ENCODE peak calls at places on chromosomes 4 and X, in six cellular contexts. E is hippocampal formation, K is left lung, H is fibroblast of lung, I is germinal center, O is Calu3. C is an unnamed sample.

GRCh38 chr4:2068566-2068965 is 9.4 kb downstream of the NAT8L start:
- DNase-seq in O (no peak), I (no peak), K (peak), E (no peak), H (no peak), C (no peak)

GRCh38 chrX:11509786-11510185 is 155.9 kb downstream of the ARHGAP6 start:
- DNase-seq in E (no peak), I (no peak), O (no peak), H (peak), K (no peak), C (no peak)

GRCh38 chr4:86909945-86910344 is 17.7 kb upstream of the C4orf36 start:
- DNase-seq in I (no peak), O (no peak), H (no peak), K (no peak), E (no peak), C (no peak)

GRCh38 chr4:81058621-81059020 is 28.1 kb downstream of the BMP3 start:
- DNase-seq in K (no peak), O (no peak), H (no peak), E (no peak), I (no peak), C (no peak)

GRCh38 chr4:89572224-89572858 is 264.6 kb downstream of the SNCA start:
- DNase-seq in O (no peak), E (no peak), I (no peak), H (no peak), K (no peak), C (no peak)

GRCh38 chrX:116342903-116343302 is 93.5 kb upstream of the SLC6A14 start:
- DNase-seq in E (no peak), H (no peak), O (no peak), K (no peak), I (no peak), C (no peak)

GRCh38 chr4:36551697-36552214 is 270.3 kb downstream of the DTHD1 start:
- DNase-seq in I (no peak), O (no peak), E (no peak), K (no peak), H (no peak), C (no peak)

GRCh38 chr4:140839888-140840790 is 84.0 kb upstream of the TBC1D9 start:
- DNase-seq in I (no peak), H (no peak), K (no peak), O (no peak), E (no peak), C (no peak)

GRCh38 chr4:37475087-37475486 is 211.1 kb downstream of the RELL1 start:
- DNase-seq in I (no peak), K (no peak), E (no peak), O (peak), H (no peak), C (no peak)

GRCh38 chr4:1353186-1354055 is 6.4 kb downstream of the UVSSA start:
- DNase-seq in O (no peak), E (no peak), H (no peak), I (no peak), K (peak), C (no peak)

GRCh38 chr4:89363786-89364185 is 56.2 kb upstream of the GPRIN3 start:
- DNase-seq in O (no peak), E (no peak), I (no peak), H (no peak), K (no peak), C (no peak)

GRCh38 chrX:17535229-17535628 is 160.2 kb downstream of the NHS start:
- DNase-seq in E (no peak), H (peak), O (peak), K (no peak), I (peak), C (no peak)

GRCh38 chr4:181677621-181678020 is 565.6 kb upstream of the TENM3 start:
- DNase-seq in K (no peak), E (no peak), H (no peak), I (no peak), O (no peak), C (no peak)

GRCh38 chr4:165207016-165207430 is 338 bp upstream of the KLHL2 start:
- DNase-seq in I (peak), H (peak), E (peak), K (no peak), O (no peak), C (no peak)

GRCh38 chr4:181569553-181569952 is 673.6 kb upstream of the TENM3 start:
- DNase-seq in O (no peak), H (peak), E (peak), I (no peak), K (no peak), C (no peak)

GRCh38 chrX:152958047-152958446 is 35.9 kb downstream of the PNMA5 start:
- DNase-seq in H (no peak), E (peak), I (peak), O (no peak), K (no peak), C (no peak)

GRCh38 chr4:74112399-74113090 is 13.6 kb upstream of the CXCL2 start:
- DNase-seq in E (no peak), I (no peak), K (no peak), H (peak), O (no peak), C (no peak)

GRCh38 chr4:14787894-14788293 is 214.4 kb upstream of the CPEB2 start:
- DNase-seq in I (peak), K (no peak), H (peak), O (peak), E (no peak), C (no peak)

GRCh38 chrX:148501121-148502066 is 977 bp downstream of the AFF2 start:
- DNase-seq in K (peak), I (peak), O (peak), E (no peak), H (no peak), C (peak)

GRCh38 chr4:77073981-77074865 is 1.6 kb downstream of the CCNI start:
- DNase-seq in O (no peak), K (no peak), E (no peak), H (no peak), I (no peak), C (no peak)

GRCh38 chrX:140502491-140503229 is 2.2 kb downstream of the SOX3 start:
- DNase-seq in H (no peak), K (no peak), E (no peak), O (no peak), I (no peak), C (no peak)

GRCh38 chr4:130722370-130722769 is 1626.4 kb downstream of the C4orf33 start:
- DNase-seq in O (no peak), I (no peak), E (no peak), K (no peak), H (no peak), C (no peak)

GRCh38 chr4:104064650-104065577 is 345.1 kb upstream of the TACR3 start:
- DNase-seq in K (no peak), O (peak), I (no peak), E (peak), H (peak), C (peak)

GRCh38 chrX:120238947-120239346 is 11.7 kb upstream of the ZBTB33 start:
- DNase-seq in O (no peak), I (no peak), E (no peak), K (no peak), H (no peak), C (no peak)

GRCh38 chr4:178937130-178937529 is 1494.9 kb upstream of the AGA start:
- DNase-seq in O (no peak), H (peak), K (no peak), E (no peak), I (no peak), C (no peak)

GRCh38 chrX:102765217-102765616 is 44.7 kb downstream of the GPRASP3 start:
- DNase-seq in I (no peak), H (peak), E (no peak), K (no peak), O (no peak), C (no peak)